ENCODE peak calls at places on chromosomes 2 and 18, in four cellular contexts. A is heart left ventricle, H is cardiac muscle cell, M is kidney. N is an unnamed sample.
A peak's percentile ranks its signal among the peaks of the same experiment; 100 is the strongest.

GRCh38 chr2:172674034-172674967 is 61.3 kb upstream of the RAPGEF4 start:
- DNase-seq in A (peak; percentile 31), H (peak; percentile 52), M (peak; percentile 69), N (peak; percentile 62)

GRCh38 chr2:148789059-148789458 is 86.0 kb upstream of the KIF5C start:
- DNase-seq in A (no peak), H (no peak), M (no peak), N (no peak)

GRCh38 chr2:1492696-1493095 is 79.4 kb downstream of the TPO start:
- DNase-seq in A (peak; percentile 10), H (no peak), M (no peak), N (no peak)

GRCh38 chr2:210432633-210433032 is 43.9 kb downstream of the LANCL1 start:
- DNase-seq in A (no peak), H (peak; percentile 47), M (no peak), N (no peak)

GRCh38 chr18:73983496-73983895 is 164.1 kb downstream of the FBXO15 start:
- DNase-seq in A (no peak), H (no peak), M (no peak), N (no peak)

GRCh38 chr2:48714240-48714639 is 41.3 kb downstream of the LHCGR start:
- DNase-seq in A (no peak), H (no peak), M (no peak), N (no peak)

GRCh38 chr18:44601447-44601846 is 79.2 kb upstream of the SETBP1 start:
- DNase-seq in A (no peak), H (peak; percentile 10), M (no peak), N (no peak)

GRCh38 chr2:10196948-10197717 is 74.6 kb downstream of the RRM2 start:
- DNase-seq in A (no peak), H (no peak), M (no peak), N (no peak)

GRCh38 chr2:88669371-88670214 is 21.9 kb upstream of the RPIA start:
- DNase-seq in A (no peak), H (peak; percentile 32), M (no peak), N (peak; percentile 62)

GRCh38 chr2:96505231-96505889 is at the start of gene NEURL3:
- DNase-seq in A (no peak), H (no peak), M (peak; percentile 69), N (peak; percentile 41)

GRCh38 chr2:105526000-105526925 is 127.4 kb upstream of the FHL2 start:
- DNase-seq in A (peak; percentile 11), H (no peak), M (no peak), N (no peak)

GRCh38 chr2:206004004-206004693 is 81.8 kb downstream of the INO80D start:
- DNase-seq in A (no peak), H (peak; percentile 59), M (no peak), N (no peak)

GRCh38 chr2:239148495-239149200 is 252.2 kb downstream of the HDAC4 start:
- DNase-seq in A (no peak), H (no peak), M (peak; percentile 61), N (no peak)

GRCh38 chr2:207746131-207746530 is 23.6 kb downstream of the FZD5 start:
- DNase-seq in A (peak; percentile 35), H (peak; percentile 78), M (no peak), N (peak; percentile 58)

GRCh38 chr2:121904656-121905055 is 149.2 kb downstream of the TSN start:
- DNase-seq in A (no peak), H (no peak), M (no peak), N (no peak)

GRCh38 chr2:120748310-120748709 is 12.6 kb downstream of the GLI2 start:
- DNase-seq in A (no peak), H (no peak), M (no peak), N (no peak)

GRCh38 chr2:127389778-127390435 is 2.1 kb upstream of the MAP3K2 start:
- DNase-seq in A (no peak), H (no peak), M (no peak), N (peak; percentile 46)